ENCODE peak calls at places on chromosomes 6 and 20, in six cellular contexts. X, U, R, T, F and P are unnamed samples. For H3K4me1, the result is how much of the 10 kb centered on the place peaks cover.

GRCh38 chr6:10883312-10884244 is 1.7 kb upstream of the GCM2 start:
- DNase-seq in X (peak), U (no peak), R (peak), T (no peak), F (no peak), P (no peak)

GRCh38 chr6:43771858-43772570 is 2.0 kb downstream of the VEGFA start:
- DNase-seq in X (peak), U (no peak), R (peak), T (peak), F (no peak), P (peak)

GRCh38 chr6:47247227-47247797 is 62.4 kb downstream of the TNFRSF21 start:
- DNase-seq in X (no peak), U (no peak), R (no peak), T (peak), F (no peak), P (peak)

GRCh38 chr6:89485320-89485719 is 52.4 kb downstream of the ANKRD6 start:
- DNase-seq in X (no peak), U (no peak), R (no peak), T (no peak), F (no peak), P (no peak)

GRCh38 chr6:148968636-148969270 is 221.9 kb downstream of the UST start:
- DNase-seq in X (no peak), U (peak), R (no peak), T (no peak), F (no peak), P (no peak)

GRCh38 chr6:46510656-46511055 is 19.4 kb upstream of the RCAN2 start:
- DNase-seq in X (no peak), U (no peak), R (no peak), T (no peak), F (no peak), P (no peak)

GRCh38 chr6:137729866-137730629 is 137.0 kb upstream of the TNFAIP3 start:
- DNase-seq in X (no peak), U (peak), R (no peak), T (no peak), F (no peak), P (no peak)

GRCh38 chr20:35632539-35633115 is 17.0 kb downstream of the SPAG4 start:
- DNase-seq in X (no peak), U (no peak), R (peak), T (no peak), F (no peak), P (no peak)

GRCh38 chr6:16901777-16902176 is 140.5 kb upstream of the ATXN1 start:
- DNase-seq in X (no peak), U (peak), R (no peak), T (no peak), F (peak), P (peak)

GRCh38 chr6:37998366-37998765 is 178.8 kb downstream of the ZFAND3 start:
- DNase-seq in X (no peak), U (no peak), R (no peak), T (no peak), F (no peak), P (no peak)

GRCh38 chr20:35742741-35743523 is 872 bp upstream of the RBM39 start:
- DNase-seq in X (no peak), U (no peak), R (no peak), T (peak), F (no peak), P (no peak)

GRCh38 chr6:8499540-8499939 is 64.2 kb upstream of the SLC35B3 start:
- DNase-seq in X (no peak), U (no peak), R (no peak), T (peak), F (no peak), P (no peak)

GRCh38 chr6:37029249-37029959 is 23.9 kb downstream of the FGD2 start:
- DNase-seq in X (peak), U (peak), R (peak), T (peak), F (no peak), P (peak)

GRCh38 chr20:41344938-41345728 is 4.5 kb downstream of the LPIN3 start:
- DNase-seq in X (no peak), U (no peak), R (no peak), T (no peak), F (no peak), P (no peak)

GRCh38 chr6:137341721-137342195 is 122.6 kb upstream of the IFNGR1 start:
- DNase-seq in X (peak), U (no peak), R (no peak), T (peak), F (no peak), P (peak)

GRCh38 chr6:161890959-161891358 is 617.1 kb upstream of the AGPAT4 start:
- DNase-seq in X (no peak), U (no peak), R (no peak), T (no peak), F (no peak), P (no peak)

GRCh38 chr20:50346372-50347347 is 156.0 kb downstream of the CEBPB start:
- DNase-seq in X (no peak), U (peak), R (no peak), T (no peak), F (peak), P (peak)

GRCh38 chr6:32666420-32667300 is at the start of gene HLA-DQB1:
- DNase-seq in X (peak), U (no peak), R (no peak), T (peak), F (no peak), P (no peak)

GRCh38 chr6:169843110-169843509 is 91.7 kb downstream of the ERMARD start:
- DNase-seq in X (peak), U (no peak), R (no peak), T (no peak), F (no peak), P (no peak)

GRCh38 chr6:165689699-165690098 is 26.7 kb upstream of the PDE10A start:
- DNase-seq in X (no peak), U (peak), R (no peak), T (no peak), F (no peak), P (no peak)

GRCh38 chr6:22149501-22150490 is 147.0 kb downstream of the PRL start:
- DNase-seq in X (no peak), U (peak), R (no peak), T (no peak), F (no peak), P (peak)

GRCh38 chr6:125104425-125104824 is 49.1 kb upstream of the TPD52L1 start:
- DNase-seq in X (no peak), U (peak), R (no peak), T (no peak), F (no peak), P (no peak)

GRCh38 chr6:73691512-73691911 is 4.5 kb upstream of the CD109 start:
- DNase-seq in X (no peak), U (peak), R (no peak), T (no peak), F (no peak), P (no peak)

GRCh38 chr6:101605874-101606273 is 212.4 kb downstream of the GRIK2 start:
- DNase-seq in X (no peak), U (peak), R (no peak), T (no peak), F (no peak), P (no peak)

GRCh38 chr6:43978473-43979360 is 148.5 kb downstream of the MRPL14 start:
- DNase-seq in X (peak), U (peak), R (peak), T (no peak), F (no peak), P (no peak)

GRCh38 chr6:168618546-168619315 is 177.7 kb downstream of the SMOC2 start:
- DNase-seq in X (no peak), U (no peak), R (no peak), T (no peak), F (no peak), P (no peak)

GRCh38 chr6:38997128-38997761 is 51.3 kb upstream of the GLP1R start:
- DNase-seq in X (peak), U (peak), R (peak), T (peak), F (no peak), P (peak)

GRCh38 chr20:55354700-55355099 is 650.6 kb downstream of the CBLN4 start:
- DNase-seq in X (no peak), U (no peak), R (no peak), T (no peak), F (no peak), P (no peak)

GRCh38 chr6:144156334-144156733 is 6.0 kb downstream of the STX11 start:
- DNase-seq in X (no peak), U (no peak), R (no peak), T (no peak), F (no peak), P (no peak)

GRCh38 chr6:170295519-170296422 is 4.9 kb upstream of the DLL1 start:
- DNase-seq in X (peak), U (no peak), R (peak), T (peak), F (no peak), P (no peak)

GRCh38 chr6:2209226-2209809 is 36.1 kb downstream of the GMDS start:
- DNase-seq in X (peak), U (peak), R (peak), T (peak), F (no peak), P (peak)
- TF ChIP-seq CTCF in X (peak), U (peak), R (peak), T (peak), F (peak), P (peak)

DNA sequence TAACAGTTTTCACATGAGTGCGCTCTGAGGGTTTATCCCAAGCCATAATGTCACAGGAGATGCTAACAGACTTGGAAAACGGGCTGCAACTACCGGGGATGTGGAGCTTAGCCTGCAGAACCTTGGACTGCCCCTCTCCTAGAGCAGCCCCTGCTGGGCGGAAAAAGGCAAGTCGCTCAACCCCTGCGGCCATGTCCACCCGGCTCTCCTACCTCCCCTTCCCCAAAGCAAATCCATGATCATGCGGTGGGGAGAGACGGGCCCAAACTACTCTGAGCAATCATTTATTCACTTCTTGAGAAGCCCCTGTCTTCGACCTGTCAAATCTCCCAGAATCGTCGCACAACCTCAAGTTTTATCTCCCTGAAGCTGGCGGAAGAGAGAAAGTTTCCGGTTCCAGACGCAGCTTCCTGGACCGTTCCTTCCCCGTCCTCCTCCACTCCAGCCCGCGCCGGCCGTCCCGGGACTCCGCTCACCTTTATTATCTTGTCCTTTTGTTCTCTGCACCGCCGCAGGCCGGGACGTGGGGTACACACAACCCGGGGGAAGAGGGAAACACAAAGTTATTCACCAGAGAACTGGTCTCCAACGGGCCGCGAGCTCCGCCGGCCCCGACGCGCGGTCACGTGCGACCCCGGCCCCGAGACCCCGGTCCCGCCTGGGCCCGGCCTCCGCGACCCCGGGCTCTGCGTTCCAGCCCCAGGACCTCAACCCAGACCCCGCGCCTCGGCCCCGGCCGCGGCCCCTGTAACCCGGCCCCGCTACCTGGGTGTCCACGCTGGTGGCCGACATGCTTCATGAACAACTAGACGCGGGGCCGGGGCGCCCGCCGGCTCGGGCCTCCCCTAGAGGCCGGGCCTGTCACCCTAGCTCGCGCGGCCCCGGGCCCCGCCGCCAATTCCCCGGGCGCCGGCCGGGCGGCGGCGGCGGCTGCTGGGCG is 560 bp downstream of the YTHDF1 start:
- DNase-seq in X (no peak), U (peak), R (no peak), T (peak), F (no peak), P (peak)
- H3K4me1 ChIP-seq in X (under half), U (under half), R (under half), T (under half), F (under half), P (under half)

GRCh38 chr20:48012401-48012974 is 227.2 kb upstream of the SULF2 start:
- DNase-seq in X (no peak), U (peak), R (no peak), T (peak), F (no peak), P (peak)
- TF ChIP-seq CTCF in X (peak), U (no peak), R (no peak), T (peak), F (no peak), P (peak)

DNA sequence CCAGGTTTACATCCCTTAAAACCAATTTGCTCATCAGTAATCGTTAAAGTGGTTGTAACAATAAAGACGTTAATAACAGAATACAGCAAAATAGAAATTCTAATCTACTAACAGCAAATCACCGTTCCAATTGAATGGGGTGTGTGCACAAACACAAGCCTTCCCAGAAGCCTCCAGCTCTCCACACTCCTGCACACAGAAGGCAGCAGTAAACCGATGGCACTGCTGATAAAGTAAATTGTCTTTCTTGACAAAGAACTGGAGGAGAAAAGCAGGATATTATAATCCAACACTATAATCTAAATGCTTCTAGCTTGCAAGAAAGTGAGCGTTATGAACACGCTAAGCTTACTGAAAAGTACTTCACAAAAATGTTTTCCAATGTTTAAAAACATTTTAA is 7.0 kb downstream of the ZNF217 start:
- DNase-seq in X (no peak), U (no peak), R (no peak), T (no peak), F (no peak), P (no peak)
- H3K4me1 ChIP-seq in X (under half), U (under half), R (under half), T (half or more), F (under half), P (under half)

GRCh38 chr6:157445277-157445676 is 64.3 kb downstream of the ZDHHC14 start:
- DNase-seq in X (no peak), U (no peak), R (no peak), T (no peak), F (no peak), P (no peak)
- TF ChIP-seq CTCF in X (no peak), U (no peak), R (no peak), T (no peak), F (no peak), P (no peak)

DNA sequence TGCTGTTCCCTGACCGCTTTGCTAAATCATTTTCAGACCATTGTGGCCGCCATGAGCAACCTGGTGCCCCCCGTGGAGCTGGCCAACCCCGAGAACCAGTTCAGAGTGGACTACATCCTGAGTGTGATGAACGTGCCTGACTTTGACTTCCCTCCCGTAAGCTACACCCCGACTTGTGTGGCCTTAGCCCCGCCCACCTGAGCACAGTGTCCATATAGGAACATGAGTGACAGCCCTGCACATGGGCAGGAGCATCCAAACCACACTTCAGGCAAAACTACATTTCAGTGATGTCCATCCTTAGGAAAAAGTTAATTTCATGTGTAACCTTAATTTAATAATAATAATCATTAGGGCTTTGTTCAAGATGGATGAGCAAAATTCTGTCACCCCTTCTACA is 51.1 kb downstream of the GNAS start:
- DNase-seq in X (no peak), U (no peak), R (no peak), T (no peak), F (no peak), P (no peak)
- H3K4me1 ChIP-seq in X (under half), U (under half), R (under half), T (under half), F (under half), P (under half)

GRCh38 chr6:35948725-35949124 is 27.8 kb upstream of the SRPK1 start:
- DNase-seq in X (peak), U (peak), R (no peak), T (peak), F (no peak), P (peak)
- TF ChIP-seq CTCF in X (peak), U (no peak), R (peak), T (peak), F (no peak), P (peak)

DNA sequence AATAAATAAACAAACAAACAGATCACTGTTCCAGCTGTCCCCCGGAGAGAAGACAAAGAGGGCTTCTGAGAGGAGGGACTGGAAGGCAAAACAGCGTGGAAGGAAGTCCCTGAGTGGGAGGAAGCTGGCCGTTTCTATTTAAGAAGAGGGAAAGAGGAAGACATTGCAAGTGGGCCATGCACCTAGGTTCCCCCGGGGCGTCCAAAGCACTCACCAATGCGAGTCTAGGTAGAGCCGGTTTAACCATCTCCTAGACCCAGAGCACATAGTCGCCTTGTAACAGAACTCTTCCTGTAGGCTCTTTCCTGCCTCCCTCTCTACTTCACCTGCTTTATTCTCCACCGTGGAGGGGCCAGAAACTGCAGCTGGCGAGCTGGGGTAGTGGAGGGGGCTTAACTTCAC is 158.4 kb downstream of the ZDHHC14 start:
- DNase-seq in X (no peak), U (no peak), R (no peak), T (no peak), F (no peak), P (no peak)
- H3K4me1 ChIP-seq in X (under half), U (under half), R (under half), T (under half), F (under half), P (under half)